ENCODE peak calls at places on chromosomes 3 and 15, in seven cellular contexts. K, A, X, D, B, S and W are unnamed samples.

GRCh38 chr3:161560006-161560637 is 63.5 kb downstream of the OTOL1 start:
- DNase-seq in K (peak; percentile 23), A (peak; percentile 82), X (no peak), D (peak; percentile 20), B (no peak), S (peak; percentile 57), W (peak; percentile 53)

GRCh38 chr3:36969085-36969484 is 23.8 kb downstream of the EPM2AIP1 start:
- DNase-seq in K (no peak), A (no peak), X (no peak), D (no peak), B (no peak), S (no peak), W (no peak)

GRCh38 chr15:40310001-40310959 is 2.5 kb upstream of the PLCB2 start:
- DNase-seq in K (peak; percentile 68), A (no peak), X (no peak), D (no peak), B (peak; percentile 41), S (peak; percentile 59), W (peak; percentile 64)

GRCh38 chr3:4166540-4166939 is 136.6 kb upstream of the SETMAR start:
- DNase-seq in K (no peak), A (no peak), X (no peak), D (no peak), B (no peak), S (no peak), W (no peak)

GRCh38 chr3:194003128-194004057 is 132.6 kb upstream of the HES1 start:
- DNase-seq in K (peak; percentile 87), A (peak; percentile 97), X (peak; percentile 63), D (peak; percentile 92), B (no peak), S (peak; percentile 97), W (peak; percentile 21)

GRCh38 chr15:65918357-65918920 is 49.1 kb downstream of the RAB11A start:
- DNase-seq in K (no peak), A (no peak), X (no peak), D (no peak), B (no peak), S (no peak), W (no peak)

GRCh38 chr15:69697913-69698312 is 245.3 kb downstream of the RPLP1 start:
- DNase-seq in K (no peak), A (no peak), X (no peak), D (no peak), B (no peak), S (no peak), W (no peak)

GRCh38 chr3:195802261-195802701 is 9.4 kb downstream of the MUC4 start:
- DNase-seq in K (no peak), A (no peak), X (no peak), D (no peak), B (no peak), S (no peak), W (peak; percentile 69)

GRCh38 chr15:66808181-66808824 is 106.3 kb downstream of the SMAD6 start:
- DNase-seq in K (no peak), A (no peak), X (no peak), D (no peak), B (no peak), S (no peak), W (no peak)

GRCh38 chr3:63067999-63068645 is 192.9 kb upstream of the CADPS start:
- DNase-seq in K (peak; percentile 15), A (no peak), X (no peak), D (no peak), B (no peak), S (peak; percentile 49), W (peak; percentile 55)

GRCh38 chr15:68379058-68379758 is 52.8 kb downstream of the ITGA11 start:
- DNase-seq in K (no peak), A (peak; percentile 56), X (no peak), D (no peak), B (no peak), S (no peak), W (no peak)

GRCh38 chr15:40807028-40807887 is at the start of the genes DNAJC17 and ZFYVE19:
- DNase-seq in K (peak; percentile 98), A (peak; percentile 99), X (peak; percentile 77), D (peak; percentile 95), B (peak; percentile 92), S (peak; percentile 99), W (peak; percentile 95)

GRCh38 chr3:28667646-28668376 is 319.2 kb upstream of the AZI2 start:
- DNase-seq in K (peak; percentile 81), A (peak; percentile 87), X (peak; percentile 2), D (peak; percentile 57), B (peak; percentile 8), S (peak; percentile 80), W (peak; percentile 66)

GRCh38 chr3:52471371-52472238 is 16.2 kb downstream of the NISCH start:
- DNase-seq in K (peak; percentile 77), A (peak; percentile 94), X (no peak), D (no peak), B (no peak), S (peak; percentile 67), W (no peak)

GRCh38 chr3:15601399-15602145 is at the start of the genes BTD and HACL1:
- DNase-seq in K (peak; percentile 97), A (peak; percentile 99), X (peak; percentile 96), D (peak; percentile 98), B (peak; percentile 98), S (peak; percentile 100), W (peak; percentile 100)

GRCh38 chr15:78322243-78322642 is 17.9 kb upstream of the CRABP1 start:
- DNase-seq in K (no peak), A (no peak), X (no peak), D (no peak), B (no peak), S (peak; percentile 67), W (no peak)

GRCh38 chr3:176375519-176375918 is 821.8 kb downstream of the TBL1XR1 start:
- DNase-seq in K (no peak), A (no peak), X (no peak), D (no peak), B (no peak), S (no peak), W (no peak)

DNA sequence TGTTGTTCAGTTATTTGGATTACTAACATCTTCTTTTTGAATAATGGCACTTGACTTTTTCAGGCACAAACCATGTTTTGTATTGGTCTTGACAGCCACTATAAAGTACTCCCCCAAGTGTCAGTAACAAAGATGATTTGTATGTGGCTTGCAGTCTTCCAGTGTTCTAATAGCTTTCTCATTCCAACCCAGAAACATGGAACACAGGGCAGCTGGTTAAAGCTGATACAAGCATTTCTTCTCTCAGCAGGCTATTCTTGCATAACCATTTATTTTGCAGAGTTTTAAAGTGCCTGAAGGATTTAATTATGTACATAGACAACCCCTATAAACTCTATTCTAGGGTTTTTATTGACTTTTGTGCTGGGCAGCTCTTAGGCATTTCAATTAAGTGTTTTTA is 420.4 kb downstream of the MECOM start:
- DNase-seq in K (no peak), A (no peak), X (no peak), D (no peak), B (no peak), S (peak; percentile 68), W (no peak)
- H3K4me3 ChIP-seq in K (no peak overlapping the region), A (no peak overlapping the region), X (no peak overlapping the region), D (no peak overlapping the region), B (no peak overlapping the region), S (peak overlapping the region; percentile 27), W (no peak overlapping the region)

GRCh38 chr3:23809840-23810341 is 4.1 kb downstream of the UBE2E1 start:
- DNase-seq in K (no peak), A (no peak), X (no peak), D (no peak), B (no peak), S (no peak), W (no peak)
- H3K4me3 ChIP-seq in K (no peak overlapping the region), A (peak overlapping the region; percentile 56), X (peak overlapping the region; percentile 60), D (peak overlapping the region; percentile 65), B (peak overlapping the region; percentile 68), S (peak overlapping the region; percentile 47), W (no peak overlapping the region)

DNA sequence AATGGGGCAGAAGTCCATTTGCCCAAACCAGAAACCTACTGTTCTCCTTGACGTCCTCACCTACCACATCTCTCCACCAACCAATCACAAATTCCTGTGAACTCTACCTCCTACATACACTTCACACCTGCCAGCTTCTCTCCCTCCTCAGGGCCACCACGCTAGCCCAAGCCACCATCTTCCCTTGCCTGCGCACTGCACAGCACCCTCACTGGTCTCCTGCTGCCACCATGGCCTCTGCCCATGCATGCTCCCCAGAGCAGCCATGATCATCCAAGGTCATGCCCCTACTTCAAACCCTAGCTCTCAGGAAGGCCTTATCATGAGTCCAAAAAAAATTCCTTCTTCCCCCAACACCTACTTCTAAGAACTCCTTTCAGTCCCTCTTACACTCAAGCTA is 1.1 kb upstream of the EPHB3 start:
- DNase-seq in K (no peak), A (no peak), X (no peak), D (no peak), B (no peak), S (no peak), W (no peak)
- H3K4me3 ChIP-seq in K (no peak overlapping the region), A (no peak overlapping the region), X (no peak overlapping the region), D (no peak overlapping the region), B (no peak overlapping the region), S (no peak overlapping the region), W (no peak overlapping the region)

GRCh38 chr15:38412466-38412865 is 41.5 kb upstream of the FAM98B start:
- DNase-seq in K (no peak), A (no peak), X (no peak), D (no peak), B (no peak), S (no peak), W (no peak)
- H3K4me3 ChIP-seq in K (no peak overlapping the region), A (no peak overlapping the region), X (no peak overlapping the region), D (no peak overlapping the region), B (no peak overlapping the region), S (no peak overlapping the region), W (no peak overlapping the region)

GRCh38 chr3:138348107-138348949 is at the start of gene MRAS:
- DNase-seq in K (peak; percentile 85), A (peak; percentile 95), X (no peak), D (peak; percentile 75), B (no peak), S (peak; percentile 90), W (no peak)

GRCh38 chr3:138351916-138352555 is 3.7 kb downstream of the MRAS start:
- DNase-seq in K (no peak), A (peak; percentile 56), X (no peak), D (no peak), B (no peak), S (no peak), W (no peak)

GRCh38 chr3:138351151-138351550 is 2.8 kb downstream of the MRAS start:
- DNase-seq in K (no peak), A (no peak), X (no peak), D (no peak), B (no peak), S (no peak), W (no peak)

GRCh38 chr3:138348950-138349739 is 766 bp downstream of the MRAS start:
- DNase-seq in K (peak; percentile 28), A (no peak), X (no peak), D (peak; percentile 55), B (no peak), S (peak; percentile 38), W (no peak)

DNA sequence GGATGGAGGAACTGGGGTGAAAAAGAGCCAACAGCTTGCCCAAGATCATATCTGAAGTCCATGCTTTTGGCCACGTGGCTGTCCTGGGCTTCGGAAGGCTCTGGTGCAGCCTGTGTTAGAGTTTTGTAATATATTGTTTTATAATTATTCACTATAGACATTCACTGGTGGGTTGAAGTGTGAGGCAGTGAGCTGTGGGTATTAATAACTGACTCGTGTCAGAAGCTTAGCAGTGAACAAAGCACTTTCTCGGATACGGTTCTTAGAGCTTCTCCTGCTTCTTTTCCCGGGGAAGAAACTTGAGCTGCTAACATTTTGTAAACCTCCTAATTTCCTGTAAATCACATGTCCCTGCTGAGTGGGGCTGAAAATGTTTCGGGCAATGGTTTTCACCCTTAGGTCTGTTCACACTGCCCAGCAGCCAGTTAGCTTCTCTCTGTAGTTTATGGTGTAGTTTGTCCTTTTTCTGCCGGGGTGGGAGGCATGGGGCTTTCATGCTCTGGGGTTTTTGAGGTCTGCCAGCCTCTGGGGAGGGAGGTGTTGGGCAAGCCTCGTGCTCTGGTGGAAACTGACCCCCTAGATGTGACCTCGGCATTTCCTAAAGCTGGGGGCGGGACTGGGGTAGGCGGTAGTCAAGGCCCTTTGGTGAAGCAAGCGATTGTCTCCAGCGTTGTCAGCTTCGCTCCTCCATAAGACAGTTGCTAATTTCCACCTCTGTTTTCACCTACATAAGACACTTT is 1.7 kb downstream of the MRAS start:
- DNase-seq in K (no peak), A (no peak), X (no peak), D (peak; percentile 65), B (no peak), S (peak; percentile 45), W (no peak)
- H3K4me3 ChIP-seq in K (no peak overlapping the region), A (no peak overlapping the region), X (peak overlapping the region; percentile 26), D (peak overlapping the region; percentile 83), B (no peak overlapping the region), S (peak overlapping the region; percentile 75), W (no peak overlapping the region)